ENCODE peak calls at places on chromosomes 4 and X, in ten cellular contexts. A is WTC11, D is GM12865, F is kidney, S is left colon, J is cardiac fibroblast, B is nephron progenitor cell, Y is NAMALWA, L is SHP77, W is A549. Z is an unnamed sample.

GRCh38 chr4:144720491-144720890 is 74.5 kb downstream of the HHIP start:
- DNase-seq in Y (no peak), A (no peak), L (no peak), B (no peak), D (no peak), F (no peak), J (no peak), W (no peak), S (no peak), Z (no peak)

GRCh38 chrX:2690856-2691542 is at the start of gene CD99:
- DNase-seq in L (no peak), S (peak; percentile 96), B (peak; percentile 94), F (peak; percentile 96), D (peak; percentile 85), A (peak; percentile 76), W (peak; percentile 83), J (peak; percentile 95), Y (peak; percentile 76), Z (no peak)

GRCh38 chr4:75904086-75904485 is 1.8 kb upstream of the PPEF2 start:
- DNase-seq in D (no peak), J (no peak), B (no peak), A (no peak), W (no peak), L (no peak), S (no peak), F (no peak), Y (no peak), Z (no peak)

GRCh38 chr4:139740121-139740520 is 74.5 kb downstream of the MGST2 start:
- DNase-seq in A (no peak), L (no peak), Y (no peak), D (no peak), J (no peak), B (no peak), S (no peak), F (no peak), W (no peak), Z (no peak)

GRCh38 chr4:66016240-66016639 is 346.0 kb upstream of the EPHA5 start:
- DNase-seq in D (no peak), Y (no peak), L (no peak), F (no peak), W (no peak), A (no peak), B (no peak), J (no peak), S (no peak), Z (no peak)

GRCh38 chr4:2886161-2886560 is 42.5 kb downstream of the ADD1 start:
- DNase-seq in D (no peak), F (no peak), B (no peak), W (no peak), S (no peak), A (no peak), J (no peak), L (no peak), Y (no peak), Z (no peak)

GRCh38 chr4:83771113-83771705 is 235.3 kb downstream of the GPAT3 start:
- DNase-seq in L (peak; percentile 17), Y (peak; percentile 45), W (peak; percentile 53), F (no peak), A (peak; percentile 70), D (peak; percentile 32), J (peak; percentile 59), B (peak; percentile 48), S (peak; percentile 22), Z (peak; percentile 38)

GRCh38 chr4:52172166-52172565 is 121.1 kb downstream of the SPATA18 start:
- DNase-seq in D (no peak), L (no peak), F (no peak), S (peak; percentile 6), B (no peak), W (no peak), J (peak; percentile 18), Y (no peak), A (peak; percentile 14), Z (no peak)